ENCODE peak calls at places on chromosome 13, in eight cellular contexts. V, M, H, D, B, I, E and K are unnamed samples.

GRCh38 chr13:44004881-44005280 is 125.2 kb downstream of the LACC1 start:
- DNase-seq in V (peak; percentile 54), I (no peak), M (no peak), H (no peak), E (peak; percentile 62), B (peak; percentile 24), D (no peak), K (no peak)

GRCh38 chr13:100069278-100069677 is 19.6 kb upstream of the PCCA start:
- DNase-seq in M (no peak), B (peak; percentile 32), E (no peak), I (no peak), V (no peak), D (no peak), H (no peak), K (no peak)

GRCh38 chr13:46492946-46493345 is 60.0 kb upstream of the LRCH1 start:
- DNase-seq in D (no peak), E (peak; percentile 66), I (peak; percentile 27), V (no peak), M (no peak), H (no peak), B (no peak), K (peak; percentile 49)

GRCh38 chr13:97057196-97057595 is 62.9 kb upstream of the OXGR1 start:
- DNase-seq in I (no peak), M (no peak), E (no peak), B (no peak), V (no peak), D (no peak), H (no peak), K (no peak)

GRCh38 chr13:67383358-67383757 is 153.2 kb upstream of the PCDH9 start:
- DNase-seq in M (no peak), I (no peak), D (no peak), E (no peak), B (no peak), V (peak; percentile 4), H (no peak), K (no peak)

GRCh38 chr13:93727301-93728141 is 500.9 kb downstream of the GPC6 start:
- DNase-seq in B (peak; percentile 62), E (peak; percentile 85), V (no peak), I (no peak), D (no peak), H (no peak), M (no peak), K (no peak)

GRCh38 chr13:98022210-98022609 is 68.7 kb downstream of the IPO5 start:
- DNase-seq in B (peak; percentile 51), I (no peak), M (no peak), H (no peak), E (peak; percentile 78), V (peak; percentile 28), D (no peak), K (no peak)

GRCh38 chr13:42696191-42696590 is 85.2 kb upstream of the FAM216B start:
- DNase-seq in D (no peak), H (no peak), V (peak; percentile 2), E (peak; percentile 80), M (no peak), B (no peak), I (no peak), K (no peak)

GRCh38 chr13:72180253-72180952 is 313.4 kb upstream of the DACH1 start:
- DNase-seq in I (no peak), E (peak; percentile 90), H (no peak), D (no peak), M (no peak), B (no peak), V (peak; percentile 61), K (no peak)

DNA sequence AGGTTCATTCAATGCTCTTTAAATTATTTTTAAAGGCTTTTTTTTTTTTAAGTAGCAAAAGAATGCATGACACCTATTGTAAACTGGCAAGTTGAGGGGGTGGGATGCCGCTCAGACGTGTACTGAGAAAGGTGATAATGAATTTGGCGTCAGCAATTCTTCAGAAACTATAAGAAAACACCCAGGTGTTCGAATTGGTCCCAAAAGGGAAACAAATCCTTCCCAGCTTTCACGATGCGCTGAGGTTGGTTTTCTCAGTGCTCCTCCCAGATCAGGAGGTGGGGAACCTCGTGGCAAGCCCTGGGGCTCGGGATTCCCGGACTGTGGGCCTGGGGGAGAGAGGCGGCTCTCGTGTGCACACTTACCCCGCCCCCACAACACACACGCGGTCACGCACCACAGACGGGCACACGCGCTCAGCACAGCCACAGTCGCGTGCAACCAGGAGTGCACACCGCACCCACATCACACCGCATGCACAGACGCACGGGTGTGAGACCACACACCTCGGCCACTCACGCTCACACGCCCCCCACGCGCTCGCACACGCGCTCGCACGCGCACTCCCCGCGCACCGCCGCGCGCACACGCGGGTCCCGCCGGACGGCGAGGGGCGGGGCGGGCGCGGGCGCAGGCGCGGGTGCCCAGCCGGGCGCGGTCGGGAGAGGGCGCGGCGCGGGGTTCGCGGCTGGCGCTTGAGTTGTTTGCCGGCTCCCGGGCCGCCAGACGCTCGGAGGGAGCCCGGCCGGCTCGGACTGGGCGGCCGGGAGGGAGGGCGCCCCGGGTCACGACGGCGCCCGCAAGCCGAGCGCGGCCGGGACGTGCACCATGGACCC is at the start of gene FAM124A:
- DNase-seq in H (no peak), V (no peak), I (peak; percentile 63), D (no peak), B (no peak), M (peak; percentile 58), E (peak; percentile 45), K (peak; percentile 75)
- TF ChIP-seq CTCF in H (peak; percentile 12), V (no peak), I (no peak), D (no peak), B (no peak), M (peak; percentile 21), E (no peak), K (peak; percentile 36)

DNA sequence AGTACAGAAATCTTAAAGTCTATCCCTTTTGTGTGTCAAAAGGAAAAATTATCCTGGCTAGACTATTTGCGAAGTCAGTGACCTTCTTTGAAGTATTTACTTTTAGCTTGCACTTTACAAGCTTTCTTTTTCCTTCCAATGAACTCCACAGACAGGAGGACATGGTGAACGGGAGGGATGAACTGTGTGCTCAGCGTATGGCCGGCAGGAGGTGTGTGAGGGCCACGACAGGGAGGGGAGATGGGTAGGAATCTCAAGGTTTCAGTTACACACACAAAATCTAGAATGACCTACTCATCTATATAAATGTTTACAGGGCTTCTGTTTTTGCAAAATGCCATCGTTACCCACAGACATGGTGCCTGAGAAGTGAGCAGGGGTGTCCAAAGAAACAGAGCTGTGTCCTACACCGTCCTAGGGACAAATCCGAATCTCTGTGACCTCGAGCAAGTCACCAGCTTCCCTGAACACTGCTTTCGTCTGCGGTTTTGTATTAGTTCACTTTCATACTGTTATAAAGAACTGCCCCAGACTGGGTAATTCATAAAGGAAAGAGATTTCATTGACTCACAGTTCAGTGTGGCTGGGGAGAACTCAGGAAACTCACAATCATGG is 537.2 kb downstream of the LIG4 start:
- DNase-seq in H (no peak), I (no peak), E (peak; percentile 43), D (no peak), M (no peak), V (no peak), B (peak; percentile 4), K (no peak)
- TF ChIP-seq CTCF in H (no peak), I (no peak), E (peak; percentile 43), D (no peak), M (no peak), V (peak; percentile 41), B (peak; percentile 60), K (no peak)

GRCh38 chr13:61410266-61410665 is 5.4 kb downstream of the PCDH20 start:
- DNase-seq in B (no peak), M (no peak), H (no peak), I (no peak), E (no peak), V (no peak), D (no peak), K (no peak)

GRCh38 chr13:61413572-61413971 is 2.1 kb downstream of the PCDH20 start:
- DNase-seq in B (no peak), I (no peak), M (no peak), E (no peak), D (no peak), V (no peak), H (no peak), K (no peak)

GRCh38 chr13:61414136-61414535 is 1.5 kb downstream of the PCDH20 start:
- DNase-seq in I (no peak), H (no peak), E (no peak), M (no peak), B (no peak), D (no peak), V (no peak), K (no peak)

GRCh38 chr13:61414686-61415664 is 674 bp downstream of the PCDH20 start:
- DNase-seq in B (no peak), V (peak; percentile 57), I (no peak), H (no peak), M (peak; percentile 64), E (peak; percentile 73), D (no peak), K (no peak)

DNA sequence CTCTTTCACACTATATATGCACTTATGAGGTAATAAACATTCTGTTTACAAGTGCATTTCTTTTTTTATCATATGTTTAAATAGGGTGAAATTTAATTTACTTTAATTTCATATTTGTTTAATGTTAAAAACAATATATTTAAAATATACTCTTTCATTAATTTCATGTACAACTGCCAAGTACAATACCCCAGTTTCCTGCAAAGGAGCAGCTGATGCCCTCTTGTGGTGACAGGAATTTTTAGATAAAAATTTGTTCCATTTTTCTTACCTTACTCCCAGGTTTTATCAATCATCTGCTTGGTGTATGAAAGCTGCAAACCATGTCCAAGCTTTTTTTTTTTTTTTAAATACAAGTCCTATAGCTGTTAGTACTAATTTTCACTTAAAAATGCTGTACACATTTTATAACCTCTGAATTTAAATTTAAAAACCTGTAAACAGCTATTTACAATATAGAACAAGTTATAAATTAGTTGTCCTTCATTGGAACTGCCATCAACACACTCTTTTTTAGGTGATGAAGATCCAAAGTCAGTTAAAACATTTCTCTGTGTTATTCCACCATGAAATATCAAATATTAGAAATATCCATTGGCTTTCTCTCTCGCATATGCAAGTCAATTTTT is 4.9 kb downstream of the PCDH20 start:
- DNase-seq in B (no peak), D (no peak), I (no peak), M (no peak), E (peak; percentile 48), H (no peak), V (no peak), K (no peak)
- TF ChIP-seq CTCF in B (peak; percentile 29), D (peak; percentile 64), I (no peak), M (peak; percentile 16), E (peak; percentile 49), H (no peak), V (peak; percentile 69), K (no peak)

GRCh38 chr13:39577833-39578232 is 25.2 kb downstream of the LHFPL6 start:
- DNase-seq in B (no peak), I (no peak), H (no peak), M (peak; percentile 64), V (no peak), E (no peak), D (no peak), K (no peak)

GRCh38 chr13:39577203-39577602 is 25.8 kb downstream of the LHFPL6 start:
- DNase-seq in M (no peak), D (no peak), I (no peak), B (no peak), V (no peak), H (no peak), E (no peak), K (no peak)

GRCh38 chr13:39578821-39579291 is 24.1 kb downstream of the LHFPL6 start:
- DNase-seq in E (no peak), H (no peak), D (no peak), V (no peak), M (no peak), I (no peak), B (no peak), K (no peak)

GRCh38 chr13:39571502-39572092 is 31.4 kb downstream of the LHFPL6 start:
- DNase-seq in B (no peak), M (peak; percentile 87), V (no peak), D (no peak), H (no peak), E (no peak), I (no peak), K (no peak)

GRCh38 chr13:39575641-39576238 is 27.3 kb downstream of the LHFPL6 start:
- DNase-seq in M (no peak), E (no peak), I (no peak), B (no peak), H (no peak), V (no peak), D (no peak), K (no peak)
- TF ChIP-seq CTCF in M (no peak), E (no peak), I (no peak), B (no peak), H (no peak), V (no peak), D (no peak), K (no peak)